ENCODE peak calls at places on chromosomes 11 and 22, in seven cellular contexts. L is stimulated activated CD4-positive, alpha-beta T cell treated with anti-CD3 and anti-CD28 coated beads, Interleukin-12 subunit alpha, Interleukin-12 subunit beta, amount 100 ng/mL, for 24 hours; C is left kidney; Q is activated naive CD4-positive, alpha-beta T cell treated with anti-CD3 and anti-CD28 coated beads for 36 hours; Z is H4; P is B cell; T is HT1080. Y is an unnamed sample.

GRCh38 chr11:16012125-16012751 is 344.1 kb downstream of the SOX6 start:
- DNase-seq in L (no peak), T (peak; percentile 47), Q (no peak), Z (peak; percentile 74), C (peak; percentile 24), P (no peak), Y (peak; percentile 6)

GRCh38 chr11:130121430-130121978 is 38.1 kb upstream of the ST14 start:
- DNase-seq in T (peak; percentile 57), P (no peak), Q (peak; percentile 41), L (no peak), C (no peak), Z (no peak), Y (peak; percentile 81)

GRCh38 chr11:130314184-130314748 is 451 bp downstream of the ZBTB44 start:
- DNase-seq in C (no peak), P (peak; percentile 62), L (peak; percentile 45), Q (peak; percentile 58), T (peak; percentile 38), Z (peak; percentile 19), Y (peak; percentile 1)

GRCh38 chr11:119218141-119218878 is 12.2 kb downstream of the CBL start:
- DNase-seq in P (no peak), C (no peak), Z (peak; percentile 54), Q (peak; percentile 37), L (no peak), T (peak; percentile 96), Y (peak; percentile 99)

GRCh38 chr22:30416843-30417242 is 8.7 kb upstream of the MTFP1 start:
- DNase-seq in Z (no peak), L (no peak), C (no peak), Q (no peak), T (no peak), P (no peak), Y (no peak)

GRCh38 chr11:14124345-14124744 is 161.8 kb downstream of the SPON1 start:
- DNase-seq in L (no peak), C (no peak), P (no peak), Z (no peak), T (no peak), Q (no peak), Y (no peak)

GRCh38 chr22:26287382-26288228 is 118.3 kb downstream of the SEZ6L start:
- DNase-seq in Z (no peak), T (no peak), Q (no peak), L (no peak), C (no peak), P (no peak), Y (no peak)

GRCh38 chr11:111910637-111911562 is 670 bp downstream of the CRYAB start:
- DNase-seq in L (no peak), Z (no peak), P (no peak), T (no peak), Q (no peak), C (no peak), Y (no peak)

GRCh38 chr11:57776101-57776511 is 14.5 kb downstream of the CTNND1 start:
- DNase-seq in Z (no peak), P (no peak), C (peak; percentile 48), L (no peak), T (peak; percentile 26), Q (no peak), Y (peak; percentile 63)

GRCh38 chr11:73201249-73201648 is 16.8 kb upstream of the P2RY2 start:
- DNase-seq in Q (no peak), L (no peak), T (no peak), Z (no peak), C (peak; percentile 32), P (no peak), Y (peak; percentile 39)

GRCh38 chr22:23219787-23220484 is 39.6 kb downstream of the BCR start:
- DNase-seq in C (peak; percentile 57), T (peak; percentile 70), P (peak; percentile 84), Z (peak; percentile 37), L (no peak), Q (peak; percentile 89), Y (peak; percentile 61)

GRCh38 chr11:37502202-37502601 is 904.2 kb upstream of the RAG2 start:
- DNase-seq in Z (peak; percentile 24), C (no peak), T (no peak), Q (no peak), P (no peak), L (no peak), Y (peak; percentile 53)

GRCh38 chr22:45185718-45186511 is 22.2 kb downstream of the NUP50 start:
- DNase-seq in Q (peak; percentile 26), T (no peak), C (peak; percentile 45), L (no peak), Z (no peak), P (no peak), Y (no peak)

GRCh38 chr11:44556735-44557409 is 8.6 kb upstream of the CD82 start:
- DNase-seq in P (peak; percentile 71), T (peak; percentile 50), Q (peak; percentile 85), L (no peak), C (peak; percentile 80), Z (peak; percentile 59), Y (peak; percentile 59)

GRCh38 chr22:50583294-50583865 is 731 bp upstream of the CHKB start:
- DNase-seq in T (no peak), Q (no peak), L (no peak), Z (no peak), P (no peak), C (no peak), Y (no peak)

GRCh38 chr11:8342821-8343681 is 79.4 kb upstream of the LMO1 start:
- DNase-seq in Z (no peak), L (no peak), Q (peak; percentile 14), T (no peak), C (no peak), P (peak; percentile 64), Y (no peak)

GRCh38 chr22:40310081-40310770 is 36.1 kb upstream of the ADSL start:
- DNase-seq in Z (peak; percentile 32), C (no peak), T (no peak), L (no peak), P (no peak), Q (no peak), Y (peak; percentile 93)

GRCh38 chr11:28383471-28383870 is 275.3 kb downstream of the METTL15 start:
- DNase-seq in T (no peak), Z (no peak), L (no peak), C (no peak), P (no peak), Q (no peak), Y (peak; percentile 62)

GRCh38 chr11:79030448-79030847 is 410.4 kb downstream of the TENM4 start:
- DNase-seq in Z (no peak), Q (no peak), L (no peak), T (no peak), C (peak; percentile 89), P (no peak), Y (no peak)

GRCh38 chr11:118619444-118620205 is 12.2 kb downstream of the PHLDB1 start:
- DNase-seq in L (no peak), Q (no peak), P (no peak), T (peak; percentile 98), C (peak; percentile 67), Z (peak; percentile 94), Y (peak; percentile 98)

GRCh38 chr11:124825876-124826275 is 25.7 kb upstream of the MSANTD2 start:
- DNase-seq in P (no peak), Z (no peak), T (no peak), C (no peak), L (no peak), Q (no peak), Y (no peak)

GRCh38 chr11:38593649-38594048 is 1995.6 kb upstream of the RAG2 start:
- DNase-seq in Z (peak; percentile 85), T (peak; percentile 59), L (no peak), C (no peak), P (no peak), Q (no peak), Y (peak; percentile 48)

GRCh38 chr11:120184371-120184945 is 26.4 kb upstream of the OAF start:
- DNase-seq in Z (no peak), Q (no peak), C (no peak), P (no peak), T (no peak), L (no peak), Y (no peak)

GRCh38 chr22:27113211-27114030 is 456.0 kb downstream of the MIAT start:
- DNase-seq in Z (peak; percentile 94), L (no peak), T (peak; percentile 99), C (no peak), P (no peak), Q (peak; percentile 14), Y (peak; percentile 97)

GRCh38 chr11:7004482-7004881 is 15.7 kb downstream of the ZNF214 start:
- DNase-seq in T (peak; percentile 32), C (no peak), P (no peak), Q (no peak), L (no peak), Z (no peak), Y (peak; percentile 86)

GRCh38 chr22:29388759-29389090 is 355 bp upstream of the AP1B1 start:
- DNase-seq in L (no peak), T (no peak), P (no peak), Q (no peak), Z (no peak), C (no peak), Y (no peak)

GRCh38 chr11:297666-298405 is 1.5 kb downstream of the IFITM5 start:
- DNase-seq in Z (no peak), P (no peak), Q (no peak), C (no peak), T (no peak), L (no peak), Y (no peak)

GRCh38 chr11:68118753-68119448 is 2.3 kb downstream of the CHKA start:
- DNase-seq in T (no peak), Q (no peak), C (peak; percentile 41), L (no peak), P (peak; percentile 43), Z (no peak), Y (peak; percentile 38)

Y was measured in IMR-90.